ENCODE peak calls at places on chromosomes 5 and 9, in six cellular contexts. L is fibroblast of mammary gland, B is AG04449, S is tibial nerve, Q is A549, G is neural crest cell. D is an unnamed sample.

GRCh38 chr5:115337882-115338281 is 41.4 kb upstream of the CCDC112 start:
- DNase-seq in Q (no peak), G (no peak), S (no peak), L (no peak), B (no peak), D (no peak)

GRCh38 chr5:87169300-87169991 is 98.2 kb upstream of the RASA1 start:
- DNase-seq in L (no peak), G (no peak), Q (no peak), B (no peak), S (no peak), D (no peak)

GRCh38 chr9:134386951-134387831 is 60.9 kb downstream of the RXRA start:
- DNase-seq in Q (no peak), S (no peak), L (no peak), B (no peak), G (no peak), D (no peak)

GRCh38 chr9:77851862-77852602 is 179.6 kb downstream of the GNAQ start:
- DNase-seq in L (no peak), Q (no peak), B (no peak), G (no peak), S (no peak), D (no peak)

GRCh38 chr9:119094086-119094485 is 275.1 kb downstream of the BRINP1 start:
- DNase-seq in G (no peak), L (no peak), S (no peak), Q (no peak), B (no peak), D (no peak)

GRCh38 chr5:152817311-152817710 is 412.2 kb upstream of the NMUR2 start:
- DNase-seq in B (no peak), Q (no peak), G (no peak), L (no peak), S (no peak), D (no peak)

GRCh38 chr5:77170-77501 is 14.8 kb upstream of the PLEKHG4B start:
- DNase-seq in S (no peak), Q (no peak), L (no peak), G (no peak), B (no peak), D (no peak)

GRCh38 chr5:58505971-58506640 is 14.9 kb downstream of the GAPT start:
- DNase-seq in G (no peak), Q (no peak), B (no peak), L (no peak), S (no peak), D (no peak)

GRCh38 chr5:64229163-64229774 is 63.6 kb downstream of the RNF180 start:
- DNase-seq in L (peak; percentile 46), B (no peak), Q (peak; percentile 28), S (no peak), G (no peak), D (peak; percentile 45)

GRCh38 chr9:4887556-4887955 is 94.8 kb downstream of the RCL1 start:
- DNase-seq in Q (no peak), S (no peak), L (peak; percentile 72), B (peak; percentile 49), G (no peak), D (peak; percentile 38)

GRCh38 chr9:23538060-23538387 is 288.0 kb downstream of the ELAVL2 start:
- DNase-seq in Q (no peak), L (no peak), G (no peak), S (no peak), B (no peak), D (no peak)

GRCh38 chr9:130426883-130427282 is 17.9 kb upstream of the ASS1 start:
- DNase-seq in S (no peak), B (no peak), L (peak; percentile 82), Q (peak; percentile 48), G (no peak), D (peak; percentile 89)

GRCh38 chr9:77464591-77465125 is 183.5 kb downstream of the GNA14 start:
- DNase-seq in B (peak; percentile 54), Q (no peak), G (no peak), L (peak; percentile 31), S (no peak), D (peak; percentile 41)

GRCh38 chr9:131237311-131237710 is 39.0 kb downstream of the FAM78A start:
- DNase-seq in Q (no peak), L (no peak), G (no peak), B (no peak), S (no peak), D (no peak)

GRCh38 chr5:6348476-6349000 is 29.8 kb downstream of the MED10 start:
- DNase-seq in S (no peak), L (no peak), Q (no peak), G (no peak), B (no peak), D (no peak)

GRCh38 chr9:27227192-27227591 is 69.8 kb downstream of the EQTN start:
- DNase-seq in L (peak; percentile 65), B (no peak), S (no peak), Q (no peak), G (no peak), D (no peak)

GRCh38 chr9:101791533-101791932 is 53.1 kb upstream of the GRIN3A start:
- DNase-seq in L (no peak), G (no peak), S (no peak), Q (no peak), B (no peak), D (no peak)

GRCh38 chr9:136947955-136948510 is 3.0 kb downstream of the C8G start:
- DNase-seq in S (no peak), L (peak; percentile 30), B (no peak), G (peak; percentile 49), Q (peak; percentile 81), D (peak; percentile 10)

GRCh38 chr5:178524093-178524882 is 65.9 kb downstream of the COL23A1 start:
- DNase-seq in G (no peak), S (no peak), L (no peak), Q (no peak), B (no peak), D (no peak)

GRCh38 chr9:127783111-127783621 is 2.7 kb upstream of the CDK9 start:
- DNase-seq in S (no peak), Q (no peak), L (no peak), G (no peak), B (no peak), D (no peak)

GRCh38 chr9:4923580-4924544 is 61.2 kb upstream of the JAK2 start:
- DNase-seq in G (no peak), B (no peak), L (peak; percentile 61), Q (peak; percentile 36), S (no peak), D (peak; percentile 44)

GRCh38 chr5:2752059-2752874 is 790 bp upstream of the IRX2 start:
- DNase-seq in G (no peak), B (no peak), S (no peak), Q (no peak), L (peak; percentile 61), D (peak; percentile 40)

GRCh38 chr5:15383469-15383868 is 116.5 kb upstream of the FBXL7 start:
- DNase-seq in B (no peak), S (no peak), L (peak; percentile 22), G (no peak), Q (peak; percentile 23), D (peak; percentile 24)

GRCh38 chr5:3197699-3198098 is 397.9 kb upstream of the IRX1 start:
- DNase-seq in L (no peak), B (no peak), G (peak; percentile 53), Q (no peak), S (no peak), D (peak; percentile 1)

GRCh38 chr5:178074266-178074952 is 38.9 kb upstream of the N4BP3 start:
- DNase-seq in Q (no peak), G (peak; percentile 18), L (no peak), S (no peak), B (no peak), D (peak; percentile 16)

GRCh38 chr5:107855171-107855570 is 184.4 kb upstream of the EFNA5 start:
- DNase-seq in S (no peak), G (no peak), L (peak; percentile 11), Q (peak; percentile 1), B (no peak), D (no peak)
- TF ChIP-seq CTCF in S (no peak), G (no peak), L (peak; percentile 10), Q (no peak), B (no peak), D (no peak)

DNA sequence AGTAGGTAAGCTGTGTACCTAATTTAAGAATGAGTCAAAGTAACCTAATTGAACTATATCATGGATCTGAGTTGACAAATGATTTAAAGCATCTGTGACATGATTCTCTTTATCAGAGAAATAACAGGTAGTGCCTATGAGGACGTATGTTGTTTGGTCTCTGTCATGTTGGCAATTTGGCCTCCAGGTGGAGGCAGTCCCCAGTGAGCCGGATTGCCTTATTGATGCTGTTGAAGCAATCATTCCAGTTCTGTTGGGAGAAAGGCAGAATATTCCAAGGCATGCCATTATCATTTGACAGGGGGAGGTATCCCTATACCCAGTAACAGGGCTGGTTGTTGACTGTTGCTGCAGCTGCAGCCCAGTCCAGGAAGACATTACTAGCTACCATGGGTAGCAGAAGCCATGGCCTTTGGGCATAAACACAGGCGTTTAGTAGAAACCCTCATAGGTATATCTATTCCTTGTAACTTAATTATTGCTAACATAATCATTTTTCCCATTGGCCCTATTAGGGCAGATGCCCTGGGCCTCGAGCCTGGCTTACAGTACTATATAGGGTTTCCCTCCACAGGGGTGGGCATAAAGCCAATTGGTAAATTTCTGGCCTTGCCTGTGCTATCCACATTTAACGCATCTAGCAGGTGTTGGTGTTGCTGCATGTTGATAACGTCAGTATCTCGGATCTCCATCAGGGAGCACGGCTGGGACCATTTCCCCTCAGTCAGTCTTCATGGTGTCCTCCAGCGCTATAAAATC is 12.2 kb upstream of the SLC22A4 start:
- DNase-seq in Q (no peak), G (no peak), S (no peak), L (no peak), B (no peak), D (no peak)
- TF ChIP-seq CTCF in Q (no peak), G (no peak), S (no peak), L (no peak), B (no peak), D (no peak)

DNA sequence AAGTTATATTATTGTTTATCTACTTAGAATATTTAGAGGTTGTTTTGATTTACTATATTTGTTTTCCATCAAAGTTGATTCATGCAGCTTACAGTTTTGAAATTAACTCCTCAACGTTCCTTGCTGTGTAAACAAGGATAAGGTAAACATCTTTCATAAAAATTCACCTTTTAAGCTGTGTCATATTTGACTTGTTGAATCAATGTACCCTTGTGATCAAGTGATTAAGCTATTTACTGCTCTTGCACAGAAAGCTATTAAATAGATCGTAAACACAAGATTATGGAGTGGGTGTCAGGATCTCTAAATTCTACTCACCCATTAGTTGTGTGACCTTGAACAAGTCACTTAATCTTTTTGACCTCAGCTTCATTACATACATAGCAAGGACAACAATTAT is 2054.0 kb upstream of the NUDT12 start:
- DNase-seq in Q (no peak), L (no peak), B (no peak), G (no peak), S (no peak), D (no peak)
- TF ChIP-seq CTCF in Q (no peak), L (no peak), B (no peak), G (no peak), S (no peak), D (no peak)

DNA sequence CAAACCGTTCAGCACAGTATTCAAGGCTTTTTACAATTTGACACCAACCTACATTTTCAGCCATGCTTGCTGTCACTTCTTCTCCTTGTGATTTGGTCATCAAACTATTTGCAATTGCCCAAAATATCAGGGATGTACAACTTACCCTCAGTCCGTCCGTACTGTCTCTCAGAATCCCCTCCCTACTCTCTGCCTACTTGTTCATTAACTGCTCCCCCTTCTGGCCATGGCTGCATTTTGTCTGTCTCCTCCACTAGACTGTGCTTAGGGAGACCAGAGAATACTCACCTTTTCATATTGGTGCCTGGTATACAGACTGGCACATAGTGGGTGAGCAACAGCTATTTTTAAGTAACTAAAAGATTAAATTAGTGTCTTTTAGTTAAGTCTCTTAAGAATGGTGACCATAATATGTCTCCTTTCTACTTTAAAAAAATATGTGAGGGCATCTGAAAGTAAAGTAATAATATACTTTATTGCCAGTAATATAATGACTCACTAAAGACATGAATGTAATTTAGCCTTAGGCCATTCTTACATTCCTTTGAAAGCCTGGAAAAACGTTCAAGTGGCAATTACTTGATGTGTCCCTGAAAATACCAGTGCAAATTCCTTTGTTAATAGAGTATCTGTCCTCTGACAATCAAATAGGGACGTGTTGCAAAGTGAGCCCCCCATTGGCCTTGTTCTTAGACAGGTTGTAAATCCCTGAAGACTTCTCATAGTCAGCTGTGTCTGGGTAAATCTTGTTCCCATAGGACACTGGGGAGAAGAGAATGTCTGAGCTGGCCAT is 27.8 kb downstream of the PRLR start:
- DNase-seq in Q (peak; percentile 58), B (no peak), L (peak; percentile 67), S (peak; percentile 70), G (peak; percentile 35), D (peak; percentile 42)
- TF ChIP-seq CTCF in Q (peak; percentile 43), B (peak; percentile 55), L (peak; percentile 82), S (peak; percentile 40), G (peak; percentile 56), D (peak; percentile 67)